ENCODE peak calls at places on chromosomes 16 and 17, in four cellular contexts. M, Q, V and L are unnamed samples.

GRCh38 chr16:73023752-73024570 is 24.0 kb downstream of the ZFHX3 start:
- DNase-seq in Q (no peak), V (no peak), M (no peak), L (no peak)

GRCh38 chr17:2179615-2180295 is 123.8 kb downstream of the SMG6 start:
- DNase-seq in M (peak), V (no peak), Q (peak), L (no peak)

GRCh38 chr17:72916991-72917390 is 175.5 kb downstream of the SLC39A11 start:
- DNase-seq in Q (no peak), M (no peak), V (no peak), L (no peak)

GRCh38 chr17:76841776-76842405 is 26.3 kb upstream of the MGAT5B start:
- DNase-seq in M (no peak), V (no peak), Q (no peak), L (no peak)

GRCh38 chr17:7823581-7824001 is 10.4 kb upstream of the KDM6B start:
- DNase-seq in M (peak), Q (no peak), V (no peak), L (no peak)

GRCh38 chr16:30494028-30494427 is 21.5 kb downstream of the ITGAL start:
- DNase-seq in V (no peak), M (no peak), Q (no peak), L (no peak)

GRCh38 chr17:35548213-35548810 is 10.8 kb upstream of the SLFN12L start:
- DNase-seq in M (no peak), Q (no peak), V (no peak), L (no peak)

GRCh38 chr17:81391964-81392908 is 3.0 kb upstream of the BAHCC1 start:
- DNase-seq in M (peak), V (peak), Q (no peak), L (no peak)

GRCh38 chr17:80694992-80695912 is 150.6 kb downstream of the RPTOR start:
- DNase-seq in V (no peak), Q (no peak), M (no peak), L (no peak)

GRCh38 chr17:63528183-63528582 is 5.0 kb downstream of the KCNH6 start:
- DNase-seq in V (no peak), Q (no peak), M (no peak), L (no peak)

GRCh38 chr17:80220709-80221215 is 535 bp downstream of the SLC26A11 start:
- DNase-seq in V (no peak), M (no peak), Q (no peak), L (no peak)

GRCh38 chr16:87335968-87336849 is 19.0 kb upstream of the C16orf95 start:
- DNase-seq in M (peak), Q (no peak), V (no peak), L (no peak)

GRCh38 chr17:17713839-17714238 is 32.6 kb downstream of the RAI1 start:
- DNase-seq in V (no peak), Q (no peak), M (peak), L (no peak)

GRCh38 chr17:50270430-50271172 is 3.7 kb upstream of the TMEM92 start:
- DNase-seq in Q (peak), V (no peak), M (no peak), L (no peak)

GRCh38 chr16:84471316-84471715 is 33.1 kb downstream of the MEAK7 start:
- DNase-seq in V (no peak), Q (no peak), M (peak), L (no peak)

GRCh38 chr17:29760279-29760721 is 137.6 kb upstream of the CORO6 start:
- DNase-seq in M (no peak), V (peak), Q (no peak), L (peak)

GRCh38 chr17:19762515-19762961 is 14.4 kb upstream of the ALDH3A1 start:
- DNase-seq in Q (peak), M (peak), V (no peak), L (peak)

GRCh38 chr17:17414316-17414937 is 62.4 kb upstream of the MED9 start:
- DNase-seq in V (no peak), Q (peak), M (no peak), L (peak)

GRCh38 chr17:550776-551175 is 163.9 kb downstream of the VPS53 start:
- DNase-seq in V (no peak), Q (no peak), M (no peak), L (peak)

GRCh38 chr17:58530655-58531054 is 16.2 kb upstream of the MTMR4 start:
- DNase-seq in Q (no peak), M (no peak), V (no peak), L (no peak)

GRCh38 chr17:49003557-49004511 is 6.6 kb downstream of the IGF2BP1 start:
- DNase-seq in V (no peak), Q (no peak), M (no peak), L (no peak)

GRCh38 chr16:80932725-80933124 is 74.0 kb downstream of the CMC2 start:
- DNase-seq in M (peak), Q (no peak), V (no peak), L (peak)

GRCh38 chr16:57624806-57625500 is 3.5 kb upstream of the ADGRG1 start:
- DNase-seq in Q (no peak), M (peak), V (no peak), L (no peak)

GRCh38 chr17:59332890-59333377 is 1.5 kb downstream of the YPEL2 start:
- DNase-seq in M (no peak), V (no peak), Q (peak), L (no peak)

GRCh38 chr16:11501583-11502138 is 85.1 kb downstream of the LITAF start:
- DNase-seq in V (no peak), M (no peak), Q (no peak), L (no peak)

GRCh38 chr16:12474794-12475410 is 328.8 kb downstream of the CPPED1 start:
- DNase-seq in M (no peak), V (no peak), Q (no peak), L (no peak)

GRCh38 chr17:31310260-31310659 is 3.6 kb downstream of the EVI2B start:
- DNase-seq in V (no peak), M (no peak), Q (no peak), L (no peak)

GRCh38 chr16:10971560-10971961 is 27.2 kb downstream of the CLEC16A start:
- DNase-seq in V (peak), M (no peak), Q (peak), L (peak)

GRCh38 chr17:39197380-39198185 is at the start of gene CACNB1:
- DNase-seq in Q (peak), V (no peak), M (peak), L (peak)

GRCh38 chr16:10529895-10530669 is 50.3 kb downstream of the EMP2 start:
- DNase-seq in M (no peak), Q (no peak), V (no peak), L (no peak)

GRCh38 chr17:81378941-81379511 is 16.2 kb upstream of the BAHCC1 start:
- DNase-seq in Q (no peak), M (no peak), V (no peak), L (no peak)

GRCh38 chr17:8628609-8629169 is 1.8 kb downstream of the MYH10 start:
- DNase-seq in M (no peak), V (no peak), Q (no peak), L (no peak)

GRCh38 chr16:74936902-74937560 is 47.9 kb downstream of the WDR59 start:
- DNase-seq in V (peak), Q (no peak), M (no peak), L (peak)